ENCODE peak calls at places on chromosome 21, in eight cellular contexts. P is prostate gland, S is body of pancreas, Q is suprapubic skin, T is A549, Y is sigmoid colon, N is ovary, W is heart left ventricle. I is an unnamed sample.

GRCh38 chr21:31108969-31109368 is 70.7 kb upstream of the KRTAP19-8 start:
- DNase-seq in P (no peak), S (no peak), Q (no peak), T (no peak), Y (no peak), N (no peak), W (no peak), I (no peak)

GRCh38 chr21:32423320-32423719 is 10.8 kb downstream of the EVA1C start:
- DNase-seq in P (no peak), S (no peak), Q (no peak), T (no peak), Y (no peak), N (no peak), W (no peak), I (no peak)

GRCh38 chr21:35488941-35489340 is 439.8 kb upstream of the RUNX1 start:
- DNase-seq in P (no peak), S (no peak), Q (no peak), T (no peak), Y (no peak), N (no peak), W (no peak), I (no peak)

GRCh38 chr21:33071878-33072306 is 2.0 kb downstream of the OLIG1 start:
- DNase-seq in P (no peak), S (peak), Q (no peak), T (no peak), Y (no peak), N (no peak), W (no peak), I (no peak)

GRCh38 chr21:31204801-31205200 is 139.3 kb downstream of the TIAM1 start:
- DNase-seq in P (no peak), S (no peak), Q (no peak), T (no peak), Y (no peak), N (no peak), W (no peak), I (no peak)

GRCh38 chr21:14308234-14308633 is 74.7 kb downstream of the HSPA13 start:
- DNase-seq in P (no peak), S (no peak), Q (no peak), T (no peak), Y (no peak), N (no peak), W (no peak), I (no peak)

GRCh38 chr21:35616090-35616489 is 444.2 kb downstream of the SETD4 start:
- DNase-seq in P (no peak), S (no peak), Q (no peak), T (peak), Y (no peak), N (no peak), W (no peak), I (no peak)

GRCh38 chr21:34511154-34511553 is 856 bp downstream of the KCNE1 start:
- DNase-seq in P (no peak), S (no peak), Q (no peak), T (no peak), Y (no peak), N (no peak), W (no peak), I (no peak)

GRCh38 chr21:34126269-34126668 is 52.9 kb downstream of the MRPS6 start:
- DNase-seq in P (no peak), S (no peak), Q (no peak), T (no peak), Y (peak), N (no peak), W (no peak), I (no peak)

GRCh38 chr21:18387994-18388393 is 15.6 kb downstream of the TMPRSS15 start:
- DNase-seq in P (no peak), S (no peak), Q (no peak), T (no peak), Y (no peak), N (no peak), W (no peak), I (no peak)

GRCh38 chr21:15552914-15553491 is 176.8 kb upstream of the USP25 start:
- DNase-seq in P (no peak), S (no peak), Q (no peak), T (peak), Y (no peak), N (no peak), W (no peak), I (no peak)

GRCh38 chr21:43854773-43855633 is 10.0 kb upstream of the AGPAT3 start:
- DNase-seq in P (no peak), S (no peak), Q (no peak), T (no peak), Y (no peak), N (no peak), W (no peak), I (no peak)

GRCh38 chr21:25550805-25551204 is 56.5 kb downstream of the MRPL39 start:
- DNase-seq in P (no peak), S (no peak), Q (no peak), T (no peak), Y (no peak), N (no peak), W (no peak), I (no peak)

GRCh38 chr21:14306143-14306907 is 76.6 kb downstream of the HSPA13 start:
- DNase-seq in P (no peak), S (no peak), Q (no peak), T (peak), Y (no peak), N (no peak), W (no peak), I (no peak)

GRCh38 chr21:14877581-14878228 is 187.1 kb downstream of the NRIP1 start:
- DNase-seq in P (no peak), S (no peak), Q (no peak), T (peak), Y (no peak), N (no peak), W (no peak), I (no peak)

GRCh38 chr21:35533893-35534292 is 484.8 kb upstream of the RUNX1 start:
- DNase-seq in P (no peak), S (no peak), Q (no peak), T (no peak), Y (no peak), N (no peak), W (no peak), I (no peak)

GRCh38 chr21:25528511-25528910 is 78.8 kb downstream of the MRPL39 start:
- DNase-seq in P (no peak), S (no peak), Q (no peak), T (no peak), Y (no peak), N (no peak), W (no peak), I (no peak)

GRCh38 chr21:34688145-34688544 is 19.4 kb downstream of the CLIC6 start:
- DNase-seq in P (no peak), S (no peak), Q (no peak), T (peak), Y (no peak), N (no peak), W (no peak), I (no peak)

GRCh38 chr21:15667010-15667409 is 62.8 kb upstream of the USP25 start:
- DNase-seq in P (no peak), S (no peak), Q (no peak), T (peak), Y (no peak), N (no peak), W (no peak), I (no peak)

GRCh38 chr21:29343517-29343916 is 44.8 kb downstream of the BACH1 start:
- DNase-seq in P (no peak), S (peak), Q (no peak), T (no peak), Y (no peak), N (no peak), W (no peak), I (no peak)

GRCh38 chr21:41578083-41578482 is 70.1 kb upstream of the TMPRSS2 start:
- DNase-seq in P (no peak), S (no peak), Q (no peak), T (no peak), Y (no peak), N (no peak), W (no peak), I (no peak)

GRCh38 chr21:41571938-41572510 is 64.1 kb upstream of the TMPRSS2 start:
- DNase-seq in P (no peak), S (no peak), Q (no peak), T (no peak), Y (no peak), N (no peak), W (no peak), I (no peak)

GRCh38 chr21:41576010-41576615 is 68.2 kb upstream of the TMPRSS2 start:
- DNase-seq in P (no peak), S (peak), Q (no peak), T (no peak), Y (no peak), N (no peak), W (no peak), I (no peak)

GRCh38 chr21:41570791-41571355 is 62.9 kb upstream of the TMPRSS2 start:
- DNase-seq in P (no peak), S (no peak), Q (no peak), T (no peak), Y (no peak), N (no peak), W (no peak), I (no peak)

GRCh38 chr21:41573902-41574690 is 66.1 kb upstream of the TMPRSS2 start:
- DNase-seq in P (no peak), S (no peak), Q (no peak), T (no peak), Y (no peak), N (no peak), W (no peak), I (no peak)
- TF ChIP-seq POLR2A in P (no peak), S (no peak), Q (no peak), T (no peak), Y (no peak), N (no peak), W (no peak), I (no peak)

GRCh38 chr21:45333583-45334121 is 46.0 kb upstream of the POFUT2 start:
- DNase-seq in P (no peak), S (no peak), Q (no peak), T (no peak), Y (peak), N (peak), W (peak), I (no peak)

GRCh38 chr21:45331521-45332257 is 44.0 kb upstream of the POFUT2 start:
- DNase-seq in P (no peak), S (no peak), Q (no peak), T (no peak), Y (peak), N (peak), W (peak), I (no peak)

GRCh38 chr21:45332415-45332814 is 44.7 kb upstream of the POFUT2 start:
- DNase-seq in P (no peak), S (no peak), Q (no peak), T (no peak), Y (peak), N (peak), W (no peak), I (no peak)

GRCh38 chr21:45334134-45334533 is 46.4 kb upstream of the POFUT2 start:
- DNase-seq in P (no peak), S (no peak), Q (no peak), T (no peak), Y (peak), N (peak), W (peak), I (no peak)

DNA sequence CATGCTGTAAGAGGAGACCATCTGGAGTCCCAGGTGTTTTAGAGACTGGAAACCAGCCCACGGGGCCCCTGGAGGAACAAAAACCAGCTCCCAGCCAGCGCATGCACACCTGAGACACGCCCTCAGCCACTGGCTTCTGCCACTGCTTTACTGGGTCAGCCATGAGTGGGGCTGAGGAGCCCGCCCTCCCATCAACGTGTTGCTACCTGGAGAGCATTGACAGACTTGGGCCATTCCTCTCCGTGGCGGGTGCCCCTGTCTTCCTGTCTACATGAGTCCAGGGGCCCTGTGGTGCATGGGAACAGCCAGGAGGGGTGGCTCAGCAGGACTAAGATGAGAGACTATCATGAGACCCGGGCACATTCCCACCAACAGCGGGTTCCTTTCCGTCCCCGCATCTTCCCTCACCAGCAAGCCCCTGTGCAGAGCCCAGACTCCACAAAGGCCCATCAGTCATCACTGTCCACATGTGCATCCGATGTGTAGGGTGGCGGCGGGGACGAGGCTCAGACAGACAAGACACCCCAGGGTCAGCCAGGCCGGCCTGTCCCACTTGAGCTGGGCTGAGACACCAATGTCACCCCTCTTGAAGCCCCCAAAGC is 45.4 kb upstream of the POFUT2 start:
- DNase-seq in P (no peak), S (no peak), Q (no peak), T (no peak), Y (peak), N (peak), W (peak), I (no peak)
- H3K27ac ChIP-seq in P (no peak), S (no peak), Q (no peak), T (peak), Y (no peak), N (no peak), W (no peak), I (no peak)

DNA sequence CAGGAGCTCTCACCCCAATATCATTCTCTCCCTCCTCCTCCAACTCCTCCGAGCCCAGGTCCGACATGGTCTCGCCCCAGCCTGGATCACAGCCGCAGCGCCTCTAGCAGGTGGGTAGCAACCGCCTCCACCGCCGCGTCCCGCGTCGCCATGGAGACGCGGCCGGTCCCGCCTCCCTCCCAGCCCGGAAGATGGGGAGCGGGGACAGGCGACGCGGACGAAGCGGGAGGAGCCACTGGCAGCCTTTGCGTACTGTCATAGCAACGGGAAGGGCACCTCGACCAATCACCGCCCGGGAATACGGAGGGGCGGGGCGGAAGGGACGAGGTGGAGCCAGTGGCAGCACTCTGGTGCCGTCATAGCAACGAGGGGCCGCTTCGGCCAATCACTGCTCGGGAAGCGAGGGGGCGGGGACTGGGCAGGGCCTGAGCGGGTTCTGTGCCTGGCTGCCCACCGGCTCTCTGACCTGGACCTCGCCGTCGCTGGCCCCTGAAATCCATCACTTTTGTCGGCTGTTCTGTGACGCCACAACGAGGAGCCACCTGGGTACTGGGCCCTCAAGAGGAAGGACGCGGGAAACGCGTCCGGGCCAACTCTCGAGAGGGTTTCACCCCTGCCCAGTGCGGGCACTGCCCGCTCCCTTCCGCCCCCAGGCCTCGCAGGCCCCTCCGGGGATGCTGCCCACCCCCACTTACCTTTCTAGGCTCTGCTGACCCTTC is at the start of gene RSPH1:
- DNase-seq in P (peak), S (peak), Q (peak), T (peak), Y (peak), N (peak), W (peak), I (peak)
- TF ChIP-seq POLR2A in P (peak), S (peak), Q (peak), T (peak), Y (peak), N (peak), W (peak), I (peak)

GRCh38 chr21:42731264-42732032 is 78.0 kb downstream of the PDE9A start:
- DNase-seq in P (peak), S (peak), Q (peak), T (no peak), Y (peak), N (no peak), W (no peak), I (no peak)
- H3K27ac ChIP-seq in P (peak), S (peak), Q (peak), T (no peak), Y (peak), N (no peak), W (peak), I (no peak)

GRCh38 chr21:38912789-38913119 is 107.0 kb downstream of the ETS2 start:
- DNase-seq in P (no peak), S (no peak), Q (no peak), T (no peak), Y (no peak), N (no peak), W (no peak), I (no peak)

GRCh38 chr21:38914531-38915385 is 109.0 kb downstream of the ETS2 start:
- DNase-seq in P (no peak), S (no peak), Q (no peak), T (no peak), Y (peak), N (peak), W (no peak), I (peak)

GRCh38 chr21:38912355-38912619 is 106.6 kb downstream of the ETS2 start:
- DNase-seq in P (no peak), S (no peak), Q (no peak), T (no peak), Y (no peak), N (no peak), W (no peak), I (peak)

GRCh38 chr21:38914071-38914491 is 108.4 kb downstream of the ETS2 start:
- DNase-seq in P (no peak), S (no peak), Q (no peak), T (no peak), Y (peak), N (no peak), W (no peak), I (no peak)

GRCh38 chr21:38913120-38913975 is 107.6 kb downstream of the ETS2 start:
- DNase-seq in P (peak), S (peak), Q (peak), T (peak), Y (peak), N (peak), W (peak), I (peak)
- TF ChIP-seq POLR2A in P (peak), S (no peak), Q (no peak), T (no peak), Y (no peak), N (peak), W (no peak), I (peak)

GRCh38 chr21:38810826-38811164 is 5.1 kb downstream of the ETS2 start:
- DNase-seq in P (no peak), S (no peak), Q (no peak), T (no peak), Y (no peak), N (no peak), W (no peak), I (no peak)
- H3K27ac ChIP-seq in P (peak), S (no peak), Q (peak), T (peak), Y (peak), N (no peak), W (peak), I (peak)

GRCh38 chr21:39386899-39387298 is 38.0 kb upstream of the HMGN1 start:
- DNase-seq in P (no peak), S (no peak), Q (no peak), T (no peak), Y (no peak), N (no peak), W (no peak), I (no peak)

GRCh38 chr21:39388038-39388810 is 39.3 kb upstream of the HMGN1 start:
- DNase-seq in P (peak), S (peak), Q (peak), T (peak), Y (peak), N (peak), W (peak), I (peak)

GRCh38 chr21:39386194-39386593 is 37.3 kb upstream of the HMGN1 start:
- DNase-seq in P (no peak), S (peak), Q (no peak), T (no peak), Y (peak), N (peak), W (peak), I (peak)

GRCh38 chr21:39388811-39389155 is 39.9 kb upstream of the HMGN1 start:
- DNase-seq in P (no peak), S (no peak), Q (no peak), T (no peak), Y (no peak), N (no peak), W (no peak), I (no peak)

GRCh38 chr21:39387461-39388037 is 38.7 kb upstream of the HMGN1 start:
- DNase-seq in P (peak), S (peak), Q (peak), T (peak), Y (peak), N (peak), W (peak), I (peak)
- TF ChIP-seq POLR2A in P (no peak), S (no peak), Q (no peak), T (peak), Y (no peak), N (no peak), W (no peak), I (no peak)

GRCh38 chr21:37153935-37154350 is 80.9 kb downstream of the TTC3 start:
- DNase-seq in P (peak), S (peak), Q (no peak), T (no peak), Y (peak), N (peak), W (no peak), I (peak)
- H3K27ac ChIP-seq in P (peak), S (peak), Q (no peak), T (no peak), Y (peak), N (peak), W (peak), I (peak)